ENCODE peak calls at places on chromosome 19, in six cellular contexts. E, G, I, W, S and Z are unnamed samples.
A peak's percentile ranks its signal among the peaks of the same experiment; 100 is the strongest.

GRCh38 chr19:48887861-48888612 is 10.5 kb downstream of the TULP2 start:
- DNase-seq in E (no peak), G (no peak), I (no peak), W (no peak), S (no peak), Z (no peak)

GRCh38 chr19:32354345-32354744 is 8.9 kb downstream of the ZNF507 start:
- DNase-seq in E (no peak), G (no peak), I (no peak), W (no peak), S (no peak), Z (no peak)

GRCh38 chr19:47623921-47624391 is 15.0 kb downstream of the BICRA start:
- DNase-seq in E (no peak), G (no peak), I (no peak), W (no peak), S (no peak), Z (peak; percentile 60)

GRCh38 chr19:4556574-4557185 is 2.8 kb downstream of the SEMA6B start:
- DNase-seq in E (no peak), G (no peak), I (peak; percentile 67), W (no peak), S (peak; percentile 74), Z (peak; percentile 96)

GRCh38 chr19:480016-480855 is 16.1 kb upstream of the MADCAM1 start:
- DNase-seq in E (peak; percentile 47), G (peak; percentile 32), I (no peak), W (peak; percentile 81), S (peak; percentile 71), Z (no peak)

GRCh38 chr19:4108767-4109625 is 14.9 kb downstream of the MAP2K2 start:
- DNase-seq in E (peak; percentile 82), G (no peak), I (peak; percentile 87), W (peak; percentile 93), S (no peak), Z (no peak)

GRCh38 chr19:3057275-3057714 is 5.0 kb downstream of the TLE5 start:
- DNase-seq in E (no peak), G (peak; percentile 96), I (no peak), W (peak; percentile 90), S (peak; percentile 68), Z (peak; percentile 58)

GRCh38 chr19:49741210-49741844 is 21.8 kb downstream of the TSKS start:
- DNase-seq in E (no peak), G (no peak), I (no peak), W (no peak), S (no peak), Z (no peak)

GRCh38 chr19:28705008-28705407 is 507.9 kb downstream of the UQCRFS1 start:
- DNase-seq in E (no peak), G (no peak), I (no peak), W (no peak), S (peak; percentile 59), Z (peak; percentile 46)
- TF ChIP-seq CTCF in E (no peak), G (no peak), I (no peak), W (no peak), S (peak; percentile 20), Z (peak; percentile 8)

DNA sequence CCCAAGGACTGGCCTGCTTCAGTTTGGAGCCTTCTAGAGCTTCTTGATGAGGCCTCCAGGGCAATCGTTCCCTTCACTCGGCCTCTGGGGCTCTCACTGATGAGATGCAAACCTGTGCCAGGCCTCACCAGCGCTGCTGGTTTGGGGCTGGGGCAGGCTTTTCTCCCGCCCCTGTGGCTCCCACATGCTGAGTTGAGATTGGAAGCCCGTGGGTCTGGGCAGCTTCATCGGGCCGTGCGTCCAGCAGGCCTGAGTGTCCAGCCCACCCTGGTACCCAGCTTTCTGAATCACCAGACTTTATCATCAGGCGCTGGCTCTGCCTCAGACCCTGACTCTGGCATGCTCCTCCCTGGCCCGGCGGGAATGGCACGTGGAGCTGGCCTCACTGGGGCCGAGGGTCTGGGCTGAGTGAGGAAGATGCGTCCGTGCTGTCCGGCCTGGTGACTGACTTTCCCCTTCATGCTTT is 4.3 kb downstream of the CALM3 start:
- DNase-seq in E (no peak), G (no peak), I (peak; percentile 5), W (peak; percentile 69), S (no peak), Z (no peak)
- TF ChIP-seq CTCF in E (no peak), G (no peak), I (no peak), W (no peak), S (no peak), Z (no peak)

GRCh38 chr19:12346896-12347295 is 13.5 kb upstream of the ZNF563 start:
- DNase-seq in E (no peak), G (no peak), I (no peak), W (no peak), S (no peak), Z (no peak)
- TF ChIP-seq CTCF in E (no peak), G (no peak), I (no peak), W (no peak), S (no peak), Z (no peak)

GRCh38 chr19:41226053-41226873 is 7.2 kb downstream of the AXL start:
- DNase-seq in E (peak; percentile 41), G (peak; percentile 85), I (no peak), W (no peak), S (peak; percentile 95), Z (peak; percentile 94)
- TF ChIP-seq CTCF in E (no peak), G (no peak), I (no peak), W (no peak), S (no peak), Z (no peak)